ENCODE peak calls at places on chromosomes 3 and 15, in seven cellular contexts. U is body of pancreas, R is adrenal gland, M is AG09309, D is breast epithelium, V is upper lobe of right lung, X is AG04450. W is an unnamed sample.

GRCh38 chr3:180617049-180617448 is 15.1 kb downstream of the TTC14 start:
- DNase-seq in U (no peak), R (no peak), M (no peak), D (no peak), V (no peak), X (no peak), W (peak; percentile 62)

GRCh38 chr3:48157950-48158376 is 30.3 kb downstream of the CDC25A start:
- DNase-seq in U (peak; percentile 55), R (peak; percentile 40), M (peak; percentile 24), D (no peak), V (peak; percentile 69), X (peak; percentile 33), W (peak; percentile 11)

GRCh38 chr3:126888186-126888760 is 94.6 kb upstream of the PLXNA1 start:
- DNase-seq in U (no peak), R (no peak), M (no peak), D (peak; percentile 17), V (no peak), X (no peak), W (no peak)

GRCh38 chr3:167644611-167645010 is 9.1 kb downstream of the WDR49 start:
- DNase-seq in U (no peak), R (no peak), M (no peak), D (no peak), V (no peak), X (no peak), W (no peak)

GRCh38 chr3:97940034-97940433 is 32.2 kb downstream of the RIOX2 start:
- DNase-seq in U (no peak), R (no peak), M (no peak), D (no peak), V (no peak), X (no peak), W (no peak)

GRCh38 chr15:62849316-62850129 is 193.0 kb upstream of the TPM1 start:
- DNase-seq in U (no peak), R (no peak), M (no peak), D (no peak), V (no peak), X (no peak), W (no peak)

GRCh38 chr3:84440306-84440705 is 518.5 kb upstream of the CADM2 start:
- DNase-seq in U (no peak), R (no peak), M (no peak), D (no peak), V (no peak), X (no peak), W (no peak)

GRCh38 chr3:122251428-122251827 is 68.0 kb downstream of the CASR start:
- DNase-seq in U (no peak), R (no peak), M (no peak), D (no peak), V (no peak), X (no peak), W (no peak)

GRCh38 chr3:177358968-177359600 is 161.8 kb upstream of the TBL1XR1 start:
- DNase-seq in U (peak; percentile 45), R (peak; percentile 56), M (no peak), D (no peak), V (peak; percentile 72), X (no peak), W (no peak)

GRCh38 chr15:33608714-33609113 is 297.9 kb downstream of the RYR3 start:
- DNase-seq in U (no peak), R (no peak), M (no peak), D (no peak), V (no peak), X (no peak), W (no peak)

GRCh38 chr15:40445411-40446055 is 4.8 kb downstream of the BAHD1 start:
- DNase-seq in U (no peak), R (no peak), M (no peak), D (no peak), V (no peak), X (peak; percentile 67), W (no peak)

GRCh38 chr3:40714771-40715170 is 190.0 kb downstream of the ZNF621 start:
- DNase-seq in U (no peak), R (no peak), M (no peak), D (no peak), V (no peak), X (no peak), W (no peak)

GRCh38 chr15:70563561-70564095 is 199.7 kb downstream of the UACA start:
- DNase-seq in U (no peak), R (no peak), M (no peak), D (no peak), V (no peak), X (no peak), W (no peak)

GRCh38 chr15:63623231-63623969 is 26.2 kb downstream of the FBXL22 start:
- DNase-seq in U (no peak), R (no peak), M (no peak), D (no peak), V (no peak), X (no peak), W (no peak)

GRCh38 chr15:99155961-99156443 is 51.1 kb downstream of the SYNM start:
- DNase-seq in U (no peak), R (no peak), M (no peak), D (no peak), V (no peak), X (no peak), W (peak; percentile 80)

GRCh38 chr3:123076112-123076495 is 9.3 kb downstream of the PDIA5 start:
- DNase-seq in U (no peak), R (no peak), M (no peak), D (no peak), V (no peak), X (no peak), W (no peak)

GRCh38 chr3:155391583-155391982 is 98.1 kb upstream of the STRIT1 start:
- DNase-seq in U (peak; percentile 38), R (no peak), M (peak; percentile 91), D (no peak), V (no peak), X (no peak), W (no peak)

GRCh38 chr15:48913141-48913540 is 35.2 kb downstream of the EID1 start:
- DNase-seq in U (no peak), R (no peak), M (no peak), D (no peak), V (no peak), X (no peak), W (no peak)

DNA sequence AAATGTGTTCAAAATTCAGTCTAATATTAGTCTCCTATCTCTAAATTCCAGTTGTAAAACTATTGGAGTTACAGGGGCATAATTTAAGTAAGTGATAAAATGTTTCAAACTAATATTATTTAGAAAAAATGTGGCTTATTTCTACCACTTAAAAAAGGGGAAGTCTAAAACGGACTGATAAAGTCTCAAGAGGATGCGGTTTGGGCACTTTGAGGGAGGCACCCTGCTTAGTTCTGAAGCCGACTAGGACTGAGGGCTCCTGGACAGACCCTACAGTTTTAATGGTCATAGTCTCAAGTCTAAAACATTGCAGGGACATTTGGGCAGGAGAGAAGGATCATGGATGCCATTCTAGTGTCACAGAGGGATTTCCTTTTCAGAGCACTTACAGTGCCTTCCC is 566.3 kb downstream of the NR2F2 start:
- DNase-seq in U (no peak), R (no peak), M (no peak), D (no peak), V (no peak), X (no peak), W (no peak)
- H3K4me3 ChIP-seq in U (no peak overlapping the region), R (no peak overlapping the region), M (no peak overlapping the region), D (no peak overlapping the region), V (no peak overlapping the region), X (no peak overlapping the region), W (no peak overlapping the region)

GRCh38 chr15:79978694-79979519 is 7.9 kb upstream of the BCL2A1 start:
- DNase-seq in U (peak; percentile 22), R (no peak), M (peak; percentile 61), D (no peak), V (no peak), X (peak; percentile 53), W (no peak)
- H3K4me3 ChIP-seq in U (no peak overlapping the region), R (no peak overlapping the region), M (no peak overlapping the region), D (no peak overlapping the region), V (no peak overlapping the region), X (no peak overlapping the region), W (no peak overlapping the region)

DNA sequence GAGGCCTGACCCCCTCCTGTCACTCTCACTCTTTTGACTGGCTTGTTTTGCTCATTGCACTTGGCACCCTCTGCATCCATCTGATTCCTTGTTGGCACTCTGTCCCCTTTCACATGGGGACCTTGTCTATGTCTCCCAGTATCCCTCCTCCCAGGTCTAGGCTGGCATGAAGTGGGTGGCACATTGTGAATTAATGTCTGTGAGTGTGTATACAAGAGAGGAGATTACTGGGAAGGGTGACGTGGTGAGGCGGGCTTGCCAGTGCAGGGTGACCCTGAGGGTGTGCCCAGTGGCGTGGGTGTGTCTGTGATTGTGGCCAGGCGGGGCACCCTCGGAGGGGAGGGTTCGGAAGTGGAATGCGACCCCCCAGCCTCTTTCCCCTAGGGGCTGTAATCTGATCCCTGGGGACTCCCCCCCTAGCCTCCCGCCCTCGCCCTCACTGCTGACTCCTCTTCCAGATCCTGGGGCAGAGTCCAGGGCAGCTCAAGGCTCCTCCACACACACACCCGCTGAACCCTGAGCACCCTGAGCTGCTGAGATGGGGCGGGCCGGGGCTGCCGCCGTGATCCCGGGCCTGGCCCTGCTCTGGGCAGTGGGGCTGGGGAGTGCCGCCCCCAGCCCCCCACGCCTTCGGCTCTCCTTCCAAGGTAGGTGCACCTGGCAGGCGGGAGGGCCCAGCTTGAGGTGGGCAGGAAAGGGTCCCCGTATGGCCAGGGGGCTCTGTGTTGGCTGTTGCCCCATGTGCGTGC is at the start of gene SEMA3B:
- DNase-seq in U (peak; percentile 97), R (peak; percentile 90), M (no peak), D (no peak), V (peak; percentile 89), X (no peak), W (no peak)
- H3K4me3 ChIP-seq in U (peak within 1 kb of the TSS; percentile 16), R (peak within 1 kb of the TSS; percentile 19), M (peak within 1 kb of the TSS; percentile 30), D (peak within 1 kb of the TSS; percentile 51), V (peak within 1 kb of the TSS; percentile 55), X (peak within 1 kb of the TSS; percentile 49), W (no peak within 1 kb of the TSS)

GRCh38 chr15:74642724-74643367 is 27.2 kb downstream of the CLK3 start:
- DNase-seq in U (no peak), R (no peak), M (no peak), D (no peak), V (peak; percentile 74), X (no peak), W (peak; percentile 98)
- H3K4me3 ChIP-seq in U (no peak overlapping the region), R (no peak overlapping the region), M (no peak overlapping the region), D (no peak overlapping the region), V (no peak overlapping the region), X (no peak overlapping the region), W (peak overlapping the region; percentile 49)

DNA sequence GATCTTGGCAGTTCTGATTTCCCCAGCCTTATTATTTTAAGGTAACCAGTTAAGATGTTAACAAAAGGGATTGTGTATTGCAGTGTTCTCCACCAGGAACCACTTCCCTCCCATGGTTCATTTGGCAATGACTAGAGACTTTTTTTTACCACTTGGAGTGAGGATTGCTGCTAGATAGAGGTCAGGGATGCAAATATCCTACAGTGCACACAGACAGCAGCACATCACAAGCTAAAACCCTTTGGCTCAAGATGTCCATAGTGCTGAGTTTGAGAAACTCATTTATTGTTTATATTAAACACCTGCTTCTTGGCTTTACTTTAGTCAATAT is 24.1 kb upstream of the EBLN2 start:
- DNase-seq in U (no peak), R (no peak), M (no peak), D (no peak), V (no peak), X (no peak), W (no peak)
- H3K4me3 ChIP-seq in U (no peak overlapping the region), R (no peak overlapping the region), M (no peak overlapping the region), D (no peak overlapping the region), V (no peak overlapping the region), X (no peak overlapping the region), W (no peak overlapping the region)